ENCODE peak calls at places on chromosomes 11 and 22, in four cellular contexts. U is adrenal gland, S is fibroblast of mammary gland, C is astrocyte of the spinal cord. B is an unnamed sample.

GRCh38 chr22:41557401-41558240 is 3.2 kb upstream of the CSDC2 start:
- DNase-seq in C (peak), U (peak), S (peak), B (peak)

GRCh38 chr11:18235935-18236334 is 667 bp downstream of the SAA4 start:
- DNase-seq in S (no peak), C (no peak), U (no peak), B (no peak)

GRCh38 chr11:119764108-119764874 is 35.3 kb upstream of the NECTIN1 start:
- DNase-seq in U (peak), C (peak), S (peak), B (peak)

GRCh38 chr11:72217856-72218745 is 1.5 kb downstream of the FOLR2 start:
- DNase-seq in U (peak), C (no peak), S (no peak), B (no peak)

GRCh38 chr11:116697011-116697410 is 75.8 kb downstream of the BUD13 start:
- DNase-seq in U (no peak), C (no peak), S (no peak), B (no peak)

GRCh38 chr11:120122921-120123683 is 14.8 kb downstream of the TRIM29 start:
- DNase-seq in C (no peak), S (no peak), U (no peak), B (no peak)

GRCh38 chr11:47886096-47886495 is 37.9 kb upstream of the NUP160 start:
- DNase-seq in U (no peak), C (peak), S (peak), B (no peak)

GRCh38 chr11:119436715-119437114 is 13.7 kb upstream of the THY1 start:
- DNase-seq in S (no peak), U (no peak), C (no peak), B (no peak)

GRCh38 chr11:69005183-69005630 is 7.8 kb downstream of the MRGPRF start:
- DNase-seq in S (no peak), C (no peak), U (no peak), B (no peak)

GRCh38 chr11:11672764-11673163 is 51.0 kb upstream of the GALNT18 start:
- DNase-seq in U (no peak), C (no peak), S (no peak), B (no peak)

GRCh38 chr11:35126000-35126878 is 12.7 kb upstream of the CD44 start:
- DNase-seq in U (no peak), S (no peak), C (no peak), B (no peak)

GRCh38 chr11:9681583-9682372 is 17.9 kb downstream of the SWAP70 start:
- DNase-seq in C (no peak), S (no peak), U (no peak), B (no peak)

GRCh38 chr11:14422052-14422813 is 63.2 kb upstream of the RRAS2 start:
- DNase-seq in C (peak), U (peak), S (peak), B (peak)

GRCh38 chr22:46578251-46578823 is 40.9 kb upstream of the CELSR1 start:
- DNase-seq in C (no peak), U (no peak), S (no peak), B (no peak)

GRCh38 chr11:66546368-66546965 is at the start of gene ACTN3:
- DNase-seq in S (peak), C (no peak), U (peak), B (peak)

GRCh38 chr11:121281609-121282164 is 10.9 kb upstream of the SC5D start:
- DNase-seq in U (no peak), S (no peak), C (no peak), B (no peak)

GRCh38 chr11:34223021-34223813 is 117.8 kb downstream of the NAT10 start:
- DNase-seq in C (peak), S (peak), U (peak), B (peak)

GRCh38 chr11:68150029-68150428 is 28.8 kb upstream of the CHKA start:
- DNase-seq in C (peak), S (peak), U (peak), B (peak)

GRCh38 chr11:111528557-111528956 is 12.0 kb upstream of the LAYN start:
- DNase-seq in S (no peak), C (no peak), U (no peak), B (no peak)

GRCh38 chr22:42299586-42300285 is 29.3 kb upstream of the TCF20 start:
- DNase-seq in U (no peak), S (no peak), C (no peak), B (no peak)

GRCh38 chr11:108875134-108875533 is 210.3 kb downstream of the DDX10 start:
- DNase-seq in C (no peak), S (no peak), U (no peak), B (no peak)

GRCh38 chr11:2796508-2797180 is 88.9 kb downstream of the CDKN1C start:
- DNase-seq in C (no peak), S (no peak), U (peak), B (no peak)

GRCh38 chr11:23725752-23726151 is 771.1 kb upstream of the LUZP2 start:
- DNase-seq in S (peak), U (no peak), C (peak), B (no peak)

GRCh38 chr22:37462426-37462825 is 23.8 kb downstream of the MFNG start:
- DNase-seq in C (no peak), U (no peak), S (no peak), B (no peak)

GRCh38 chr11:130829801-130830562 is 86.3 kb downstream of the SNX19 start:
- DNase-seq in C (no peak), S (peak), U (no peak), B (no peak)

GRCh38 chr11:28153586-28153985 is 45.4 kb downstream of the METTL15 start:
- DNase-seq in U (no peak), C (no peak), S (no peak), B (no peak)

GRCh38 chr11:4095509-4096230 is 1.1 kb downstream of the RRM1 start:
- DNase-seq in U (peak), C (peak), S (peak), B (peak)

GRCh38 chr11:29255401-29255800 is 761.4 kb downstream of the KCNA4 start:
- DNase-seq in U (no peak), C (peak), S (no peak), B (no peak)

GRCh38 chr11:23359297-23359696 is 499.0 kb upstream of the CCDC179 start:
- DNase-seq in S (peak), C (peak), U (peak), B (no peak)